ENCODE peak calls at places on chromosomes 1 and 21, in nine cellular contexts. Q is HCEC 1CT, Y is astrocyte of the spinal cord, X is psoas muscle, G is NCI-H345, H is NCI-H774, L is fibroblast of pulmonary artery, A is frontal cortex, C is NCI-H460. N is an unnamed sample.

GRCh38 chr1:243234978-243235657 is 20.0 kb downstream of the CEP170 start:
- DNase-seq in Q (peak), Y (peak), L (peak), G (no peak), H (no peak), C (no peak), A (no peak), X (no peak), N (peak)

GRCh38 chr21:38945536-38946245 is 140.0 kb downstream of the ETS2 start:
- DNase-seq in A (no peak), L (no peak), G (peak), Y (peak), H (no peak), C (no peak), X (no peak), Q (no peak), N (peak)

GRCh38 chr1:38284953-38285352 is 238.4 kb upstream of the POU3F1 start:
- DNase-seq in G (no peak), C (no peak), Q (no peak), A (no peak), H (no peak), L (no peak), Y (no peak), X (no peak), N (no peak)

GRCh38 chr21:44732956-44733355 is 21.6 kb upstream of the TSPEAR start:
- DNase-seq in L (no peak), G (no peak), H (no peak), Y (no peak), X (no peak), Q (no peak), C (no peak), A (no peak), N (no peak)

GRCh38 chr1:100624886-100625430 is 87.0 kb downstream of the GPR88 start:
- DNase-seq in H (no peak), X (no peak), G (peak), Q (peak), C (no peak), L (no peak), A (no peak), Y (peak), N (no peak)

GRCh38 chr1:240663160-240663879 is 51.4 kb upstream of the GREM2 start:
- DNase-seq in H (no peak), Q (peak), Y (no peak), C (no peak), G (no peak), X (no peak), A (no peak), L (peak), N (peak)

GRCh38 chr21:35360870-35361570 is 311.9 kb upstream of the RUNX1 start:
- DNase-seq in Y (no peak), A (no peak), Q (no peak), L (no peak), C (no peak), X (no peak), H (no peak), G (no peak), N (no peak)

GRCh38 chr1:186139706-186140105 is 235.3 kb downstream of the TPR start:
- DNase-seq in Y (peak), Q (peak), L (peak), A (no peak), G (no peak), C (no peak), X (no peak), H (no peak), N (peak)

GRCh38 chr1:59285691-59286090 is 11.2 kb upstream of the FGGY start:
- DNase-seq in G (no peak), A (no peak), C (no peak), Y (no peak), L (no peak), Q (peak), H (no peak), X (no peak), N (no peak)

GRCh38 chr1:50275564-50275963 is 147.7 kb downstream of the DMRTA2 start:
- DNase-seq in A (no peak), G (peak), C (no peak), X (no peak), H (no peak), Q (no peak), Y (no peak), L (no peak), N (no peak)

GRCh38 chr1:58573705-58574591 is 3.1 kb downstream of the TACSTD2 start:
- DNase-seq in H (no peak), Y (no peak), C (no peak), Q (no peak), L (no peak), G (no peak), A (no peak), X (no peak), N (no peak)

GRCh38 chr21:43340491-43341348 is 86.2 kb downstream of the SIK1 start:
- DNase-seq in C (peak), L (peak), Q (peak), Y (peak), X (peak), G (no peak), H (no peak), A (no peak), N (peak)

N was measured in fibroblast of lung.